ENCODE peak calls at places on chromosomes 2 and 18, in six cellular contexts. C is anterior cingulate cortex; X is immature natural killer cell; K is stimulated activated effector memory CD8-positive, alpha-beta T cell treated with anti-CD3 and anti-CD28 coated beads, Interleukin-12 subunit alpha, Interleukin-12 subunit beta, amount 100 ng/mL, for 72 hours; R is NCI-H510A; V is NCI-H82. N is an unnamed sample.

GRCh38 chr18:54558609-54559585 is 32.1 kb upstream of the DYNAP start:
- DNase-seq in C (no peak), X (no peak), K (no peak), R (no peak), V (peak), N (no peak)

GRCh38 chr18:12621737-12622306 is 36.1 kb downstream of the SPIRE1 start:
- DNase-seq in C (no peak), X (no peak), K (no peak), R (no peak), V (peak), N (no peak)

GRCh38 chr2:81078631-81079030 is 774.1 kb upstream of the LRRTM1 start:
- DNase-seq in C (no peak), X (no peak), K (no peak), R (no peak), V (no peak), N (no peak)

GRCh38 chr2:131659168-131659572 is 131.5 kb downstream of the CCDC74A start:
- DNase-seq in C (no peak), X (no peak), K (no peak), R (no peak), V (no peak), N (no peak)

GRCh38 chr2:27428213-27428977 is at the start of gene NRBP1:
- DNase-seq in C (peak), X (peak), K (peak), R (peak), V (peak), N (peak)

GRCh38 chr2:242034138-242034537 is 164.6 kb downstream of the RTP5 start:
- DNase-seq in C (no peak), X (no peak), K (no peak), R (no peak), V (no peak), N (no peak)

GRCh38 chr2:64859208-64860161 is 129.7 kb upstream of the SLC1A4 start:
- DNase-seq in C (peak), X (no peak), K (no peak), R (peak), V (no peak), N (peak)

GRCh38 chr2:20288941-20289340 is 61.7 kb downstream of the PUM2 start:
- DNase-seq in C (no peak), X (no peak), K (no peak), R (no peak), V (no peak), N (no peak)

GRCh38 chr2:240968731-240969624 is 29.4 kb upstream of the SNED1 start:
- DNase-seq in C (peak), X (no peak), K (no peak), R (no peak), V (peak), N (no peak)

GRCh38 chr2:151085101-151085640 is 176.5 kb downstream of the RBM43 start:
- DNase-seq in C (no peak), X (no peak), K (no peak), R (no peak), V (no peak), N (no peak)

GRCh38 chr18:24726727-24727539 is 266.5 kb downstream of the HRH4 start:
- DNase-seq in C (peak), X (peak), K (peak), R (no peak), V (peak), N (peak)

GRCh38 chr2:239905884-239906654 is 119.1 kb downstream of the NDUFA10 start:
- DNase-seq in C (no peak), X (no peak), K (no peak), R (no peak), V (no peak), N (no peak)

GRCh38 chr2:120737802-120738516 is 2.3 kb downstream of the GLI2 start:
- DNase-seq in C (no peak), X (no peak), K (no peak), R (no peak), V (peak), N (no peak)

GRCh38 chr18:45780568-45780967 is 44.9 kb upstream of the SIGLEC15 start:
- DNase-seq in C (no peak), X (no peak), K (no peak), R (no peak), V (peak), N (peak)

GRCh38 chr2:124664363-124664762 is 639.3 kb downstream of the CNTNAP5 start:
- DNase-seq in C (no peak), X (no peak), K (no peak), R (no peak), V (no peak), N (no peak)

GRCh38 chr2:64837116-64837704 is 152.0 kb upstream of the SLC1A4 start:
- DNase-seq in C (no peak), X (no peak), K (no peak), R (no peak), V (no peak), N (no peak)

GRCh38 chr2:173204316-173204715 is 128.7 kb downstream of the MAP3K20 start:
- DNase-seq in C (no peak), X (no peak), K (no peak), R (no peak), V (no peak), N (no peak)

GRCh38 chr2:219109468-219109867 is 48.7 kb upstream of the IHH start:
- DNase-seq in C (no peak), X (peak), K (no peak), R (no peak), V (no peak), N (no peak)

GRCh38 chr2:53519925-53520629 is 247.5 kb upstream of the CHAC2 start:
- DNase-seq in C (no peak), X (no peak), K (no peak), R (peak), V (peak), N (no peak)

GRCh38 chr2:80246449-80247025 is 58.0 kb downstream of the LRRTM1 start:
- DNase-seq in C (no peak), X (no peak), K (no peak), R (no peak), V (no peak), N (no peak)

GRCh38 chr18:49632588-49632987 is 70.7 kb downstream of the LIPG start:
- DNase-seq in C (no peak), X (no peak), K (no peak), R (no peak), V (no peak), N (no peak)

GRCh38 chr18:61732854-61733253 is 160.0 kb downstream of the RNF152 start:
- DNase-seq in C (no peak), X (no peak), K (no peak), R (no peak), V (no peak), N (no peak)

GRCh38 chr2:27855476-27855875 is 34.7 kb downstream of the RBKS start:
- DNase-seq in C (no peak), X (no peak), K (no peak), R (no peak), V (no peak), N (no peak)

GRCh38 chr2:237213325-237214040 is 127.8 kb downstream of the COPS8 start:
- DNase-seq in C (no peak), X (no peak), K (no peak), R (no peak), V (no peak), N (no peak)

GRCh38 chr2:9001229-9001628 is 2.3 kb downstream of the MBOAT2 start:
- DNase-seq in C (no peak), X (no peak), K (no peak), R (no peak), V (no peak), N (no peak)

GRCh38 chr2:205352593-205352992 is 329.7 kb upstream of the NRP2 start:
- DNase-seq in C (no peak), X (no peak), K (no peak), R (no peak), V (no peak), N (no peak)

GRCh38 chr2:20509766-20510490 is 63.1 kb downstream of the RHOB start:
- DNase-seq in C (peak), X (no peak), K (no peak), R (peak), V (peak), N (peak)

GRCh38 chr18:79413426-79413825 is 17.7 kb downstream of the NFATC1 start:
- DNase-seq in C (no peak), X (no peak), K (no peak), R (no peak), V (no peak), N (no peak)

GRCh38 chr18:78770149-78771139 is 209.2 kb upstream of the SALL3 start:
- DNase-seq in C (no peak), X (no peak), K (no peak), R (peak), V (no peak), N (no peak)

GRCh38 chr18:13612111-13612997 is 114.0 kb downstream of the FAM210A start:
- DNase-seq in C (peak), X (peak), K (peak), R (no peak), V (no peak), N (no peak)

GRCh38 chr2:16174693-16175045 is 234.3 kb downstream of the MYCN start:
- DNase-seq in C (no peak), X (no peak), K (no peak), R (no peak), V (no peak), N (no peak)

GRCh38 chr2:64143154-64144056 is 815 bp downstream of the PELI1 start:
- DNase-seq in C (peak), X (peak), K (peak), R (peak), V (peak), N (peak)

GRCh38 chr18:27136208-27136535 is 48.9 kb downstream of the CHST9 start:
- DNase-seq in C (no peak), X (no peak), K (no peak), R (no peak), V (no peak), N (no peak)

GRCh38 chr2:106582431-106583143 is 95.4 kb downstream of the CD8B2 start:
- DNase-seq in C (peak), X (peak), K (peak), R (peak), V (peak), N (peak)

GRCh38 chr2:82023710-82024109 is 1719.2 kb upstream of the LRRTM1 start:
- DNase-seq in C (no peak), X (no peak), K (no peak), R (no peak), V (no peak), N (no peak)

GRCh38 chr2:96591054-96591453 is 47.1 kb downstream of the KANSL3 start:
- DNase-seq in C (no peak), X (no peak), K (no peak), R (no peak), V (no peak), N (no peak)

GRCh38 chr2:227292314-227292713 is 32.7 kb upstream of the MFF start:
- DNase-seq in C (no peak), X (no peak), K (no peak), R (no peak), V (no peak), N (no peak)

GRCh38 chr2:226742346-226742745 is 57.3 kb downstream of the IRS1 start:
- DNase-seq in C (peak), X (no peak), K (no peak), R (no peak), V (no peak), N (no peak)

GRCh38 chr2:42032796-42033195 is 15.0 kb upstream of the PKDCC start:
- DNase-seq in C (no peak), X (no peak), K (no peak), R (no peak), V (no peak), N (no peak)